ENCODE peak calls at places on chromosomes 2 and 18, in four cellular contexts. One of them, this sample, is unnamed.
A peak's percentile ranks its signal among the peaks of the same experiment; 100 is the strongest.

GRCh38 chr2:215107229-215108056 is 31.0 kb downstream of the ABCA12 start:
- DNase-seq in HCT116: no peak
- DNase-seq in H1: no peak
- DNase-seq in GM12878: no peak
- DNase-seq in this sample: no peak

GRCh38 chr2:144553379-144553778 is 33.5 kb upstream of the ZEB2 start:
- DNase-seq in HCT116: no peak
- DNase-seq in H1: no peak
- DNase-seq in GM12878: no peak
- DNase-seq in this sample: no peak

GRCh38 chr2:37223131-37223530 is 8.3 kb downstream of the CEBPZ start:
- DNase-seq in HCT116: no peak
- DNase-seq in H1: no peak
- DNase-seq in GM12878: no peak
- DNase-seq in this sample: no peak

GRCh38 chr2:226247289-226248275 is 552.0 kb downstream of the IRS1 start:
- DNase-seq in HCT116: no peak
- DNase-seq in H1: no peak
- DNase-seq in GM12878: no peak
- DNase-seq in this sample: no peak

GRCh38 chr2:202278944-202279343 is 13.4 kb downstream of the NOP58 start:
- DNase-seq in HCT116: no peak
- DNase-seq in H1: no peak
- DNase-seq in GM12878: no peak
- DNase-seq in this sample: peak; percentile 14

GRCh38 chr2:140929866-140930265 is 1201.0 kb downstream of the LRP1B start:
- DNase-seq in HCT116: no peak
- DNase-seq in H1: no peak
- DNase-seq in GM12878: no peak
- DNase-seq in this sample: no peak

GRCh38 chr2:205850611-205851010 is 168.3 kb downstream of the NRP2 start:
- DNase-seq in HCT116: no peak
- DNase-seq in H1: no peak
- DNase-seq in GM12878: no peak
- DNase-seq in this sample: no peak

GRCh38 chr2:8234253-8234652 is 447.6 kb upstream of the ID2 start:
- DNase-seq in HCT116: no peak
- DNase-seq in H1: no peak
- DNase-seq in GM12878: no peak
- DNase-seq in this sample: no peak

GRCh38 chr2:99984781-99985525 is 157.4 kb downstream of the AFF3 start:
- DNase-seq in HCT116: no peak
- DNase-seq in H1: no peak
- DNase-seq in GM12878: no peak
- DNase-seq in this sample: no peak

GRCh38 chr2:96869824-96870630 is at the start of gene SEMA4C:
- DNase-seq in HCT116: no peak
- DNase-seq in H1: no peak
- DNase-seq in GM12878: no peak
- DNase-seq in this sample: peak; percentile 81

GRCh38 chr18:48334845-48335244 is 74.3 kb downstream of the ZBTB7C start:
- DNase-seq in HCT116: no peak
- DNase-seq in H1: no peak
- DNase-seq in GM12878: no peak
- DNase-seq in this sample: no peak

GRCh38 chr2:102502576-102502975 is 29.6 kb downstream of the SLC9A4 start:
- DNase-seq in HCT116: no peak
- DNase-seq in H1: no peak
- DNase-seq in GM12878: no peak
- DNase-seq in this sample: no peak

GRCh38 chr2:142290931-142291330 is 160.1 kb upstream of the LRP1B start:
- DNase-seq in HCT116: no peak
- DNase-seq in H1: no peak
- DNase-seq in GM12878: no peak
- DNase-seq in this sample: no peak

GRCh38 chr2:192544371-192544955 is 349.7 kb upstream of the TMEFF2 start:
- DNase-seq in HCT116: no peak
- DNase-seq in H1: no peak
- DNase-seq in GM12878: no peak
- DNase-seq in this sample: no peak

GRCh38 chr2:229230215-229230614 is 40.9 kb downstream of the PID1 start:
- DNase-seq in HCT116: no peak
- DNase-seq in H1: no peak
- DNase-seq in GM12878: no peak
- DNase-seq in this sample: no peak

GRCh38 chr2:240162032-240162431 is 21.6 kb upstream of the OTOS start:
- DNase-seq in HCT116: no peak
- DNase-seq in H1: no peak
- DNase-seq in GM12878: no peak
- DNase-seq in this sample: no peak

GRCh38 chr2:31579996-31580320 is 780 bp downstream of the SRD5A2 start:
- DNase-seq in HCT116: no peak
- DNase-seq in H1: no peak
- DNase-seq in GM12878: no peak
- DNase-seq in this sample: no peak

GRCh38 chr2:31577143-31577542 is 3.6 kb downstream of the SRD5A2 start:
- DNase-seq in HCT116: no peak
- DNase-seq in H1: no peak
- DNase-seq in GM12878: no peak
- DNase-seq in this sample: no peak

GRCh38 chr2:31581124-31581795 is 522 bp upstream of the SRD5A2 start:
- DNase-seq in HCT116: no peak
- DNase-seq in H1: no peak
- DNase-seq in GM12878: no peak
- DNase-seq in this sample: no peak

GRCh38 chr2:31578316-31578715 is 2.4 kb downstream of the SRD5A2 start:
- DNase-seq in HCT116: no peak
- DNase-seq in H1: no peak
- DNase-seq in GM12878: no peak
- DNase-seq in this sample: no peak

DNA sequence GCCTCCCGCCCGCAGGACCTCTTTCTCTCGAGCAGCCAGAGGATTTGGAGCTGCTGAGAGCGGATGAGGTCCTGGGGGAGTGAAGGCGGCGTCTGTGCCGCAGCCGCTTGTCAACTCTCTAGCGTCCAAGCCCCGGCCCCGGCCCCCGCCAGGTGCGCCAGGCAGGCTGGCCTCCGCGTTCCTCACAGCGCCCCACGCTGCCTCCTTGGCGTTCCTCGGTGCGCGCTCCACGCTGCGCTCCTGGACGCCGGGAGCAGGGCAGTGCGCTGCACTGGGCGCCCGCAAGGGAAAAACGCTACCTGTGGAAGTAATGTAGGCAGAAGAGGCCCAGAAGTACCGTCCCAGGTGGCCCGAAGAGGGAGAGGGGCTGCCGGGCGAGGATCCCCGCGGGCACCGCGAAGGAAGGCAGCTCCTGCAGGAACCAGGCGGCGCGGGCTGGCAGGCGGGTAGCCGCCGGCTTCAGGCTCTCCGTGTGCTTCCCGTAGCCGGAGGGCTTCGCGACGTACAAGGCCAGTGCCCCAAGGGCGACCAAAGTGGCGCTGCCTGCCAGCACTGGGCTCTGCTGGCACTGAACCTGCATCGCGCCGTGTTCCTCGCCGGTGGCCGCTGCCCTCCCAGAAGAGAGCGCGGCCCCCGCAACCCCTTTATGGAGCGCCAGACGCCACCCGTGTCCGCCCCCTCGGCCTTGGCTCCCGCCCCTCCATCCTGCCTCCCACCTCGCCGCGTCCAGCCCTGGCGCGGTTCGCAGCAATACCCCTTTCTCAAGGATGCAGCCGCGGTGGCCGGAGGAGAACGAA is at the start of gene SRD5A2:
- DNase-seq in HCT116: no peak
- DNase-seq in H1: no peak
- DNase-seq in GM12878: no peak
- DNase-seq in this sample: no peak
- H3K4me3 ChIP-seq in HCT116: no peak within 1 kb of the TSS
- H3K4me3 ChIP-seq in H1: peak within 1 kb of the TSS; percentile 50
- H3K4me3 ChIP-seq in GM12878: no peak within 1 kb of the TSS
- H3K4me3 ChIP-seq in this sample: no peak within 1 kb of the TSS

DNA sequence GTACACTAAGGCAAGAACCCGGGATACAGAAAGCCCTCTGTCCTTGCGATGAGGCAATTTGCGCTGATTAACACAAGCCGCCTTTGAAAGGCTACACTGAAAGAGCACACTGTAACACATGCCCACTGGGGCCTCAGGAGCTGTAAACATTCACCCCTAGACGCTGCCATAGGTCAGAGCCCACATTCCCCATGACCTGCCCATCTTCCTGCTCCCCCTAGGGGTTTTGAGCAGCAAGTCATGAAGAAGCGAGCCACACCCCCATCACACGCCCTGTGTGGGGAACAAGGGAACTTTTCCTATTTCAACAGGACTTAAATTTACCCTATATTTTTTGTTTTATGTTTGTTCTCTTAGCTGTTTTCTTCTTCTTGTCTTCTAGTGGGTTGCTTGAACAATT is 47.8 kb upstream of the SLC4A10 start:
- DNase-seq in HCT116: peak; percentile 24
- DNase-seq in H1: peak; percentile 46
- DNase-seq in GM12878: no peak
- DNase-seq in this sample: no peak
- TF ChIP-seq EGR1 in HCT116: no peak
- TF ChIP-seq EGR1 in H1: no peak
- TF ChIP-seq EGR1 in GM12878: no peak
- TF ChIP-seq EGR1 in this sample: no peak

DNA sequence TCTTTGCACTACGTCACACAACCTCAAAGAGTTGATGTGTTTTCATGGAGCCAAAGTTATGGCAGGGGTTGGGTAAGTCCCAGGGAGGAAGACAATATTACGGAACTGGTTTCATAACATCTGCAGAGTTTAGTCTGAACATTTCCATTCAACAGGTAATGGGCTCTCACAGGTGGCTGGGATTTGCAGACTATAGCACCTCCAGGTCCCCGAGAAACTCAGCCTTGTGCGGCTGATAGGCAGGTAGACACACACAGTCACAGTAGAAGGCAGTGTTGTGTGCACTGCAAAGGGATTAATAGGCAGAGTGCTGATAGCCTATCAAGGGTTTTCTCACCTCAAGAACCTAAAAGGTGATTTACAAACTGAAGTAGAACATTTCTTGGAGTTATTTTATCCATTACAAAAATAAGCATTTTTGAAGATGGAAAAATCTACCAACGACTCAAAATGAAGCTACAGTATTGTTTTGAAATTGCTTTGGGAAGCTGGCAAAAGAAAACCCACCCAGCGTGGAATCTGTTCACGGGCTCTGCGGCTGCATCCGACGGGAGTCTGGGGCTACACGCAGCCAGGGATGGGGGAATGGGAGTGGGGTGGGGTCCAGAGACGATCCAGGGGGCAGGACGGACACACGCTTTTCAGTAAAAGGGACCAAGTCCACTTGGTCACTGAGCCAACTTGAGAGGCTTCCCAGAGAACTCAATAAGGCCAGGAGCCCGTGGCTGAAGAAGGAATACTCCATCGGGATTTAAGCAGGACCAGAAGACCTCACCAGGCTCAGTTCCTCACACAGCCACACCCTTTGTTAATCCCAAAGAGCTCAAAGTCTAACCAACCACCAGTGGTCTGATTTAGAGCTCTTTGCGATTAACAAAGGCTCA is 82.9 kb downstream of the CHRNA1 start:
- DNase-seq in HCT116: no peak
- DNase-seq in H1: no peak
- DNase-seq in GM12878: no peak
- DNase-seq in this sample: no peak
- H3K4me3 ChIP-seq in HCT116: no peak overlapping the region
- H3K4me3 ChIP-seq in H1: peak overlapping the region; percentile 61
- H3K4me3 ChIP-seq in GM12878: peak overlapping the region; percentile 79
- H3K4me3 ChIP-seq in this sample: no peak overlapping the region

GRCh38 chr2:227661827-227662226 is 4.8 kb upstream of the SCYGR5 start:
- DNase-seq in HCT116: no peak
- DNase-seq in H1: no peak
- DNase-seq in GM12878: no peak
- DNase-seq in this sample: no peak
- TF ChIP-seq EGR1 in HCT116: no peak
- TF ChIP-seq EGR1 in H1: no peak
- TF ChIP-seq EGR1 in GM12878: no peak
- TF ChIP-seq EGR1 in this sample: no peak

DNA sequence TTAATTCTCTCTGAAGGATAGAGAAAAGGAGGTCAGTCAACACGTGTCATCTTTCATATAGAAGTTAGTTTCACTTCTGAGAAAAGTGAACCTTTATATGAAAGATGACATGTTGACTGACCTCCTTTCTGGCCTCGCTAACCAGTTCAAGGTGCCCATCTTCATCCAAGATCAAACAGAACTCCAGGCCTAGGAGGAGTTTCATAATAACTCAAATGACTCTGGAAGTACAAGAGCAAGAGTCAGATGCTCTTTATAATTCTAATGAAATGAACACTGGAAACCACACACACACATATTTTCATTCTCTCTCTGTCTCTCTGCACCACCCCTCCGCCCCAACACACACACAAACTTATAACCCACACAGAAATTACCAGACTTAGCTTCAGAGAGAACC is 16.3 kb downstream of the ANKRD44 start:
- DNase-seq in HCT116: no peak
- DNase-seq in H1: no peak
- DNase-seq in GM12878: no peak
- DNase-seq in this sample: no peak
- H3K4me3 ChIP-seq in HCT116: no peak overlapping the region
- H3K4me3 ChIP-seq in H1: no peak overlapping the region
- H3K4me3 ChIP-seq in GM12878: peak overlapping the region; percentile 43
- H3K4me3 ChIP-seq in this sample: no peak overlapping the region

DNA sequence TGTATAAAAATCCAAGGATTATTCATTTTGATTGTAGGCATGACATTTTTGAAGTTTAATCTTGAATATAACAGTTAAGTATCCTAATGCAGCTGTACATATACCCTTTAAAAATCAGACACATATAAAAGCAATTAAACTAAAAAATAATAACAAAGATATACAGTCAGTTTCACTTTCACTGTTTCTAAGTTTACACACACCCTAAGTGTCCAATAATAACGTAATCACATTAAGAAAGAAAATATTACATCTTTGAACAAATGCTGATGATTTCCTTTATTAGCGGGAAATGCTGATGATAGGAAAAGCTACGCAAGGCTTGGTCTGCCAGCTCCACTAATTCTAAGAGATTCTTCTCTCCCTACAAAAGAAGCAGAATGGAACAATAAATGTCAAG is 38.8 kb downstream of the RTTN start:
- DNase-seq in HCT116: no peak
- DNase-seq in H1: no peak
- DNase-seq in GM12878: no peak
- DNase-seq in this sample: no peak
- TF ChIP-seq EGR1 in HCT116: no peak
- TF ChIP-seq EGR1 in H1: no peak
- TF ChIP-seq EGR1 in GM12878: no peak
- TF ChIP-seq EGR1 in this sample: no peak

GRCh38 chr18:8946046-8946838 is 156.3 kb upstream of the NDUFV2 start:
- DNase-seq in HCT116: no peak
- DNase-seq in H1: no peak
- DNase-seq in GM12878: no peak
- DNase-seq in this sample: no peak
- H3K4me3 ChIP-seq in HCT116: no peak overlapping the region
- H3K4me3 ChIP-seq in H1: no peak overlapping the region
- H3K4me3 ChIP-seq in GM12878: no peak overlapping the region
- H3K4me3 ChIP-seq in this sample: no peak overlapping the region

DNA sequence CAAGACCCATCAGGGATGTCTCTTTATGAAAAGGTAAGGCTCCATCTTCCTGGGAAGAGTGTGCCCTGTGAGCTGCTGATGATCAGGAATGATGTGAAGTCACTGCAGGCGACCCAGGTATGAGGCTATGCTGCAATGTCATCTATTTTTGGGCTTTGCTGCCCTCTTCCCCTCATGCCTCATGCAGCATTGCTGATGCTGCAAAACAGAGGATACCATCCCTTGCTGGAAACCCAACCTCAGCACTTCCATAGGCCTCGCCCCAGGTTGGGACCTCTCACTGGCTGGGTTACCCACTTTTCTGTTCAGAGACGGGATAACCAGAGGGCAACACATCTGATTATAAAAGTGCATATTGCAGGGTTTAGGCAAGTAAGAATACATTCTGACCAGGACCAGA is 255.8 kb downstream of the L3MBTL4 start:
- DNase-seq in HCT116: no peak
- DNase-seq in H1: no peak
- DNase-seq in GM12878: no peak
- DNase-seq in this sample: no peak
- TF ChIP-seq EGR1 in HCT116: no peak
- TF ChIP-seq EGR1 in H1: no peak
- TF ChIP-seq EGR1 in GM12878: no peak
- TF ChIP-seq EGR1 in this sample: no peak

This sample was measured in K562.